ENCODE peak calls at places on chromosomes 3 and 15, in seven cellular contexts. B is H9, I is mesenchymal stem cell, D is mesendoderm, K is trophoblast cell, L is IMR-90, R is H1. H is an unnamed sample.

GRCh38 chr3:52119826-52120225 is 34.4 kb downstream of the POC1A start:
- DNase-seq in R (no peak), B (no peak), D (no peak), K (no peak), L (no peak), I (no peak), H (no peak)

GRCh38 chr15:40084657-40085056 is 24.0 kb downstream of the BMF start:
- DNase-seq in B (no peak), I (no peak), D (no peak), R (no peak), L (no peak), K (no peak), H (no peak)

GRCh38 chr3:13122101-13123055 is 49.1 kb upstream of the IQSEC1 start:
- DNase-seq in D (no peak), I (no peak), B (no peak), K (no peak), L (no peak), R (no peak), H (no peak)

GRCh38 chr3:126873416-126873815 is 109.5 kb upstream of the PLXNA1 start:
- DNase-seq in I (no peak), K (no peak), B (no peak), R (no peak), D (no peak), L (no peak), H (no peak)

GRCh38 chr3:42179110-42179725 is 86.8 kb downstream of the CCK start:
- DNase-seq in K (peak), B (peak), I (peak), D (peak), R (no peak), L (peak), H (peak)

GRCh38 chr3:63328386-63328785 is 50.3 kb downstream of the SYNPR start:
- DNase-seq in L (peak), R (no peak), K (peak), B (no peak), I (peak), D (no peak), H (no peak)

GRCh38 chr15:41994772-41995475 is 22.6 kb upstream of the EHD4 start:
- DNase-seq in K (no peak), L (no peak), I (no peak), B (no peak), D (peak), R (no peak), H (no peak)

GRCh38 chr15:66071621-66072295 is 181.8 kb downstream of the MEGF11 start:
- DNase-seq in L (no peak), R (no peak), B (no peak), K (no peak), I (no peak), D (no peak), H (no peak)

GRCh38 chr3:126858887-126859286 is 124.0 kb upstream of the PLXNA1 start:
- DNase-seq in K (peak), L (peak), I (peak), B (no peak), R (no peak), D (peak), H (no peak)

GRCh38 chr3:32026583-32026982 is 45.0 kb downstream of the ZNF860 start:
- DNase-seq in D (no peak), K (no peak), L (no peak), B (no peak), R (no peak), I (no peak), H (no peak)

GRCh38 chr3:105465251-105465853 is 98.6 kb downstream of the ALCAM start:
- DNase-seq in B (no peak), R (no peak), K (no peak), L (no peak), I (no peak), D (no peak), H (no peak)

GRCh38 chr3:37693791-37694194 is 167.9 kb upstream of the CTDSPL start:
- DNase-seq in R (no peak), K (no peak), I (no peak), D (peak), B (peak), L (no peak), H (no peak)

GRCh38 chr15:63818191-63818590 is 15.6 kb downstream of the HERC1 start:
- DNase-seq in R (no peak), L (peak), K (no peak), D (peak), B (no peak), I (peak), H (no peak)

GRCh38 chr15:27254016-27254415 is 283.0 kb downstream of the GABRG3 start:
- DNase-seq in K (no peak), D (peak), B (no peak), I (no peak), R (no peak), L (no peak), H (no peak)

GRCh38 chr3:151226088-151226563 is 23.1 kb upstream of the GPR171 start:
- DNase-seq in I (peak), D (peak), B (no peak), L (peak), R (no peak), K (no peak), H (no peak)

GRCh38 chr3:150384517-150385212 is 23.4 kb upstream of the TSC22D2 start:
- DNase-seq in I (peak), B (peak), R (no peak), D (peak), K (peak), L (peak), H (peak)

GRCh38 chr3:169939320-169939719 is 27.3 kb upstream of the SEC62 start:
- DNase-seq in D (no peak), L (no peak), I (no peak), R (no peak), B (no peak), K (no peak), H (no peak)

GRCh38 chr3:60716573-60716972 is 534.7 kb downstream of the FHIT start:
- DNase-seq in R (no peak), K (no peak), B (no peak), I (peak), L (peak), D (no peak), H (no peak)

GRCh38 chr3:192122832-192123594 is 604.3 kb downstream of the FGF12 start:
- DNase-seq in R (no peak), L (no peak), D (no peak), I (no peak), B (no peak), K (no peak), H (no peak)

GRCh38 chr3:72791132-72791531 is 57.1 kb downstream of the SHQ1 start:
- DNase-seq in K (no peak), B (no peak), L (no peak), D (peak), I (no peak), R (no peak), H (no peak)

GRCh38 chr3:98972155-98972554 is 70.7 kb upstream of the DCBLD2 start:
- DNase-seq in R (no peak), B (no peak), D (no peak), L (peak), I (peak), K (no peak), H (no peak)

GRCh38 chr3:32399030-32399620 is 7.5 kb downstream of the CMTM7 start:
- DNase-seq in B (no peak), L (peak), D (peak), K (peak), I (peak), R (no peak), H (peak)

GRCh38 chr15:76566276-76566675 is 229.7 kb downstream of the ISL2 start:
- DNase-seq in I (no peak), B (no peak), K (no peak), L (peak), D (no peak), R (no peak), H (no peak)

GRCh38 chr3:10204921-10205320 is 40.2 kb downstream of the IRAK2 start:
- DNase-seq in B (no peak), L (peak), I (no peak), D (no peak), R (no peak), K (no peak), H (no peak)

GRCh38 chr15:79296583-79296982 is 14.1 kb downstream of the ANKRD34C start:
- DNase-seq in I (no peak), L (no peak), D (peak), K (no peak), R (no peak), B (no peak), H (no peak)

GRCh38 chr3:1848935-1849334 is 249.7 kb upstream of the CNTN4 start:
- DNase-seq in I (no peak), D (no peak), B (no peak), L (no peak), K (no peak), R (no peak), H (no peak)

GRCh38 chr3:66748175-66748876 is 247.5 kb upstream of the LRIG1 start:
- DNase-seq in L (no peak), D (no peak), R (no peak), I (no peak), B (no peak), K (no peak), H (no peak)

GRCh38 chr3:46549408-46549904 is 16.6 kb downstream of the LRRC2 start:
- DNase-seq in R (no peak), I (no peak), L (no peak), D (peak), K (no peak), B (no peak), H (no peak)

GRCh38 chr15:98776607-98777281 is 128.4 kb downstream of the IGF1R start:
- DNase-seq in I (no peak), K (peak), R (no peak), B (no peak), L (peak), D (peak), H (no peak)

GRCh38 chr3:46749129-46749528 is 31.5 kb upstream of the PRSS50 start:
- DNase-seq in R (no peak), I (no peak), D (no peak), K (no peak), L (no peak), B (no peak), H (no peak)

GRCh38 chr3:23864954-23865353 is 51.8 kb downstream of the NKIRAS1 start:
- DNase-seq in I (no peak), K (no peak), L (no peak), D (no peak), B (no peak), R (no peak), H (no peak)

GRCh38 chr3:174153875-174154274 is 705.3 kb upstream of the NAALADL2 start:
- DNase-seq in I (no peak), B (no peak), L (peak), D (no peak), K (no peak), R (no peak), H (no peak)

GRCh38 chr3:93924491-93924890 is 49.2 kb downstream of the PROS1 start:
- DNase-seq in L (no peak), D (no peak), R (no peak), I (no peak), K (no peak), B (no peak), H (no peak)

GRCh38 chr3:57233799-57234198 is 6.3 kb downstream of the APPL1 start:
- DNase-seq in D (no peak), L (no peak), R (no peak), I (no peak), K (no peak), B (no peak), H (no peak)

GRCh38 chr3:67635257-67635656 is 19.2 kb downstream of the SUCLG2 start:
- DNase-seq in I (peak), D (no peak), B (no peak), L (peak), R (no peak), K (no peak), H (no peak)

GRCh38 chr3:129061888-129062834 is 1.6 kb downstream of the GP9 start:
- DNase-seq in K (no peak), R (no peak), D (no peak), I (no peak), B (no peak), L (no peak), H (no peak)

GRCh38 chr3:131083190-131083863 is 56.6 kb downstream of the NEK11 start:
- DNase-seq in D (peak), B (peak), K (no peak), R (no peak), L (no peak), I (no peak), H (no peak)

GRCh38 chr15:96160800-96161199 is 169.7 kb upstream of the NR2F2 start:
- DNase-seq in L (no peak), I (no peak), D (no peak), K (no peak), R (no peak), B (no peak), H (no peak)

GRCh38 chr15:89997079-89997478 is 4.0 kb upstream of the ZNF710 start:
- DNase-seq in R (no peak), D (no peak), I (no peak), K (no peak), B (no peak), L (no peak), H (no peak)

GRCh38 chr15:29904731-29905417 is 82.6 kb upstream of the TJP1 start:
- DNase-seq in B (no peak), D (peak), R (no peak), K (no peak), I (no peak), L (peak), H (no peak)

DNA sequence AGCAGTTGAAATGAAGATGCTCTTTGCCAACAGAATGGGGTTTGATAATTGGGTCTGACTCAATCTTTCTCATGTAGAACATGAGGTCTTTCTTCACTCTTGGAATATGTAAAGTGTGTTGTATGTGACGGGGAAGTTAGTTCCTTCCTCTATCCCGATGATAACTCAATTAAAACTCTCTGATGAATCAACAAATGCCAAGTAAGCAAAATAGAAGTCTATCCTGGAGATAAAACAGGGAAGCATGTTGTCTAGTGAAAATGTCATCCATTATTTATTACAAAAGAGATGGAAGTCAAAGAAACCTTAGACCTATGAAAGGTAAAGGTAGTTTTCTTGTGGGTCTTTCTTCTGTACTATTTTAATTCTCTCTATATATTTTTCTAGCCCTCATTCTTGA is 274.2 kb upstream of the ARRDC4 start:
- DNase-seq in K (no peak), L (no peak), R (no peak), B (no peak), I (no peak), D (no peak), H (no peak)
- H3K18ac ChIP-seq in K (no peak), L (no peak), R (no peak), B (no peak), I (no peak), D (no peak), H (no peak)

GRCh38 chr3:140152851-140153640 is 218.1 kb downstream of the CLSTN2 start:
- DNase-seq in D (no peak), R (no peak), K (no peak), I (no peak), L (no peak), B (no peak), H (no peak)

GRCh38 chr3:140148824-140149390 is 213.9 kb downstream of the CLSTN2 start:
- DNase-seq in I (no peak), B (no peak), K (no peak), D (no peak), L (no peak), R (no peak), H (no peak)

GRCh38 chr3:140147965-140148490 is 213.0 kb downstream of the CLSTN2 start:
- DNase-seq in K (no peak), R (no peak), D (no peak), B (no peak), I (no peak), L (no peak), H (no peak)

GRCh38 chr3:140151321-140151720 is 216.3 kb downstream of the CLSTN2 start:
- DNase-seq in I (no peak), B (no peak), D (no peak), L (no peak), K (no peak), R (no peak), H (no peak)

DNA sequence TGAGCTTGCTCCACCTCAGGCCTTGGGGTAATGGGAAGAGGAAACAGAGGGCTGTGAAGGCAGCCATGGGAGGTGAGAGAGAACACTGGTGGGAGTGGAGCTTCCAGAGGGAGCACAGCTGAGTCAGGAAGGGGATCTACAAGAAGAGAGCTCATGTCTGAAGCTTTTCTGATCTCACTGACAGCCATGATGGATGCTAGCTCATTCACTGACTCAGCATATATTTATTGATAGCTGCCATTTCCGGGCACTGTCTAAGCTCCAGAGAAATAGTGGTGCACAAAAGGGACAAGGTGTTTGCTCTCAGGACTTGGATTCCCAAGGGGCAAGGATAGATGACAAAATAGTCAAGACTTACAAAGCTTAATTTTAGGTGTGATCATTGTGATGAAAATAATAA is 218.8 kb downstream of the CLSTN2 start:
- DNase-seq in K (no peak), B (no peak), L (no peak), R (no peak), D (no peak), I (no peak), H (no peak)
- H2AK5ac ChIP-seq in K (no peak), B (no peak), L (no peak), R (no peak), D (no peak), I (no peak), H (no peak)

GRCh38 chr3:194267744-194268658 is 83.1 kb downstream of the CPN2 start:
- DNase-seq in R (no peak), K (no peak), D (no peak), I (peak), B (peak), L (peak), H (no peak)

GRCh38 chr3:194270627-194271458 is 80.3 kb downstream of the CPN2 start:
- DNase-seq in B (peak), L (no peak), K (no peak), D (peak), R (no peak), I (peak), H (peak)

GRCh38 chr3:194269610-194270145 is 81.5 kb downstream of the CPN2 start:
- DNase-seq in R (peak), I (peak), D (peak), L (no peak), B (peak), K (no peak), H (no peak)

GRCh38 chr3:194266658-194267005 is 84.5 kb downstream of the CPN2 start:
- DNase-seq in L (no peak), K (no peak), R (no peak), I (no peak), B (peak), D (no peak), H (no peak)

DNA sequence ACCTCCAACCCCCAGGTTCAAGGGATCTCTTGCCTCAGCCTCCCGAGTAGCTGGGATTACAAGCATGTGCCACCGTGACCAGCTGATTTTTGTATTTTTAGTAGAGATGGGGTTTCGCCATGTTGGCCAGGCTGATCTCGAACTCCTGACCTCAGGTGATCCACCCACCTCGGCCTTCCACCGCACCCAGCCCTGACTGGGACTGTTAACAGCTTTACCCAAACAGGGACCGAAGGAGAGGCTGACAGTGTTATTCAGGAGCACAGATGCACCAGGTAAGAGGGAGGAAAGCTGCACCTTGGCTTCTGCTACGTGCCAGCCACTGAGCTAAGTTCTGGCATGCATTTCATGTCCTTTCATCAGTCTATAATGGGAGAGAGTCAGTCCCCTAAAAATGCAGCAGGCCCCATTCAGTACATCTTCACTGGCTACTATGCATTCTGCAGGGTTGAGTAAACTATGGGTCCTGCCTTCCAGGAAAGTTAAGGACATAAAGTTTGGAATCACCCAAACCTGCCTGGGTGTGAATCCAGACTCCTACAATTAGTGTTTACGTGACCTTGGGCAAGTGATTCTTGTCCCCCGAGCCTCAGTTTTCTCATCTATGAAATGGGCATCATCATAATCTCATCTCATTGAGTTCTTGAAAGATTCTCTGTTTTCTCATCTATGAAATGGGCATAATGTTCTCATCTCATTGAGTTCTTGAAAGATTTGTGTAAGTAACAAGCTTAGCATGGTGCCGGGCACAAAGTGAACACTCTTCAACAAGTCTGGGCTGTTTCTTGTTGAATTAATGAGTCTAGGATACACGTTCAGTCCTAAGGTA is 82.3 kb downstream of the CPN2 start:
- DNase-seq in K (no peak), D (no peak), B (peak), L (no peak), I (no peak), R (no peak), H (no peak)
- H3K18ac ChIP-seq in K (no peak), D (no peak), B (no peak), L (no peak), I (no peak), R (no peak), H (peak)

GRCh38 chr3:111981457-111981763 is 2.6 kb downstream of the ABHD10 start:
- DNase-seq in B (no peak), I (no peak), K (no peak), L (no peak), R (no peak), D (no peak), H (no peak)

GRCh38 chr3:111978833-111979688 is at the start of gene ABHD10:
- DNase-seq in K (peak), R (peak), L (peak), I (peak), D (peak), B (peak), H (peak)

GRCh38 chr3:111980716-111981456 is 2.1 kb downstream of the ABHD10 start:
- DNase-seq in L (no peak), I (no peak), D (no peak), R (no peak), B (no peak), K (no peak), H (no peak)

GRCh38 chr3:111978493-111978832 is 363 bp upstream of the ABHD10 start:
- DNase-seq in D (no peak), R (no peak), B (no peak), K (no peak), L (no peak), I (no peak), H (no peak)

GRCh38 chr3:111979689-111980025 is 831 bp downstream of the ABHD10 start:
- DNase-seq in D (peak), L (no peak), I (no peak), K (no peak), R (no peak), B (no peak), H (no peak)
- H2AK5ac ChIP-seq in D (no peak), L (no peak), I (no peak), K (no peak), R (no peak), B (no peak), H (no peak)

GRCh38 chr3:124260206-124260915 is 268.4 kb upstream of the ROPN1 start:
- DNase-seq in K (no peak), I (peak), D (peak), R (no peak), B (no peak), L (peak), H (no peak)

GRCh38 chr3:124267406-124267805 is 275.5 kb upstream of the ROPN1 start:
- DNase-seq in L (no peak), K (no peak), B (no peak), D (no peak), R (no peak), I (no peak), H (no peak)

GRCh38 chr3:124261301-124261700 is 269.4 kb upstream of the ROPN1 start:
- DNase-seq in L (peak), B (no peak), R (no peak), K (no peak), I (peak), D (peak), H (no peak)

GRCh38 chr3:124266517-124266916 is 274.6 kb upstream of the ROPN1 start:
- DNase-seq in K (peak), L (no peak), D (peak), I (no peak), B (no peak), R (no peak), H (no peak)

GRCh38 chr3:124263168-124263567 is 271.2 kb upstream of the ROPN1 start:
- DNase-seq in D (peak), K (no peak), L (peak), I (peak), R (no peak), B (no peak), H (no peak)
- H3K18ac ChIP-seq in D (no peak), K (no peak), L (peak), I (no peak), R (no peak), B (no peak), H (no peak)